ENCODE peak calls at places on chromosomes 6 and 20, in eight cellular contexts. H, B, G, L, F, P, N and E are unnamed samples.

GRCh38 chr20:49627329-49627761 is 59.4 kb upstream of the PTGIS start:
- DNase-seq in H (no peak), G (no peak), B (peak; percentile 73), F (no peak), L (no peak), P (no peak), N (no peak), E (no peak)

GRCh38 chr6:167005350-167006159 is 6.4 kb downstream of the CEP43 start:
- DNase-seq in N (no peak), L (peak; percentile 84), G (peak; percentile 10), B (no peak), F (peak; percentile 81), P (no peak), H (no peak), E (no peak)

GRCh38 chr20:44962483-44962882 is 2.3 kb upstream of the TOMM34 start:
- DNase-seq in N (no peak), L (no peak), G (no peak), B (no peak), H (no peak), F (no peak), P (no peak), E (no peak)

GRCh38 chr20:52129611-52130010 is 62.0 kb downstream of the ZFP64 start:
- DNase-seq in B (no peak), H (no peak), F (no peak), L (no peak), P (no peak), N (no peak), G (peak; percentile 20), E (no peak)

GRCh38 chr6:2760882-2761842 is 4.0 kb upstream of the WRNIP1 start:
- DNase-seq in G (no peak), H (no peak), P (no peak), L (no peak), B (no peak), F (no peak), N (no peak), E (peak; percentile 49)

GRCh38 chr6:89630488-89630887 is 8.1 kb downstream of the LYRM2 start:
- DNase-seq in P (no peak), G (no peak), N (no peak), B (no peak), F (peak; percentile 87), L (no peak), H (no peak), E (no peak)

GRCh38 chr6:16179970-16180431 is 51.1 kb downstream of the MYLIP start:
- DNase-seq in H (no peak), N (no peak), F (no peak), L (no peak), G (no peak), B (no peak), P (peak; percentile 45), E (no peak)

GRCh38 chr6:26420607-26421235 is 18.6 kb downstream of the BTN3A1 start:
- DNase-seq in F (no peak), N (peak; percentile 33), B (no peak), P (peak; percentile 30), G (peak; percentile 48), L (peak; percentile 51), H (peak; percentile 9), E (peak; percentile 39)

GRCh38 chr6:43910638-43911353 is 140.8 kb downstream of the VEGFA start:
- DNase-seq in F (no peak), P (no peak), G (no peak), H (no peak), L (no peak), N (no peak), B (peak; percentile 14), E (no peak)

GRCh38 chr6:658244-658643 is 1.3 kb upstream of the HUS1B start:
- DNase-seq in L (no peak), G (peak; percentile 94), N (peak; percentile 94), B (no peak), H (no peak), F (no peak), P (no peak), E (no peak)

GRCh38 chr6:123829302-123829953 is 25.8 kb downstream of the NKAIN2 start:
- DNase-seq in B (no peak), G (peak; percentile 76), H (no peak), F (no peak), L (no peak), P (no peak), N (peak; percentile 62), E (no peak)

GRCh38 chr20:31594558-31595379 is 10.3 kb upstream of the ID1 start:
- DNase-seq in N (no peak), P (no peak), H (no peak), F (peak; percentile 82), L (no peak), G (no peak), B (peak; percentile 55), E (peak; percentile 89)

GRCh38 chr6:149031545-149032317 is 284.9 kb downstream of the UST start:
- DNase-seq in P (peak; percentile 18), H (no peak), B (no peak), L (no peak), F (peak; percentile 28), G (peak; percentile 96), N (peak; percentile 94), E (no peak)

GRCh38 chr6:109944448-109944847 is 33.7 kb upstream of the GPR6 start:
- DNase-seq in N (no peak), L (no peak), G (no peak), B (no peak), F (no peak), P (no peak), H (no peak), E (peak; percentile 69)

GRCh38 chr6:130676077-130676772 is 151.0 kb upstream of the SMLR1 start:
- DNase-seq in G (no peak), B (no peak), H (no peak), P (no peak), N (no peak), F (no peak), L (no peak), E (peak; percentile 28)

GRCh38 chr20:52569201-52569600 is 377.6 kb upstream of the ZFP64 start:
- DNase-seq in F (no peak), H (no peak), G (peak; percentile 39), L (no peak), N (peak; percentile 10), B (no peak), P (no peak), E (no peak)

GRCh38 chr20:45337367-45338120 is 10.7 kb downstream of the SDC4 start:
- DNase-seq in N (peak; percentile 96), G (peak; percentile 98), L (no peak), P (no peak), H (no peak), F (peak; percentile 75), B (peak; percentile 71), E (no peak)

GRCh38 chr6:4124361-4124760 is 11.0 kb downstream of the ECI2 start:
- DNase-seq in L (no peak), N (no peak), P (no peak), B (no peak), H (no peak), F (no peak), G (no peak), E (no peak)

GRCh38 chr6:4128072-4128471 is 7.3 kb downstream of the ECI2 start:
- DNase-seq in P (no peak), F (no peak), G (peak; percentile 62), L (no peak), B (no peak), N (peak; percentile 50), H (no peak), E (no peak)

GRCh38 chr6:4128748-4129147 is 6.6 kb downstream of the ECI2 start:
- DNase-seq in F (no peak), H (no peak), B (no peak), G (peak; percentile 82), N (peak; percentile 77), L (no peak), P (no peak), E (no peak)

GRCh38 chr6:4125500-4125899 is 9.9 kb downstream of the ECI2 start:
- DNase-seq in B (no peak), G (peak; percentile 52), P (no peak), F (no peak), L (no peak), N (peak; percentile 37), H (no peak), E (no peak)

GRCh38 chr6:4125933-4126864 is 9.2 kb downstream of the ECI2 start:
- DNase-seq in P (no peak), G (peak; percentile 93), F (no peak), H (no peak), N (peak; percentile 90), L (no peak), B (no peak), E (no peak)
- H3K36me3 ChIP-seq in P (peaks cover 62% of the 10 kb centered on the region), G (peaks cover 7% of the 10 kb centered on the region), F (peaks cover 100% of the 10 kb centered on the region), H (no peaks in the 10 kb centered on the region), N (peaks cover 29% of the 10 kb centered on the region), L (no peaks in the 10 kb centered on the region), B (peaks cover 95% of the 10 kb centered on the region), E (peaks cover 9% of the 10 kb centered on the region)

DNA sequence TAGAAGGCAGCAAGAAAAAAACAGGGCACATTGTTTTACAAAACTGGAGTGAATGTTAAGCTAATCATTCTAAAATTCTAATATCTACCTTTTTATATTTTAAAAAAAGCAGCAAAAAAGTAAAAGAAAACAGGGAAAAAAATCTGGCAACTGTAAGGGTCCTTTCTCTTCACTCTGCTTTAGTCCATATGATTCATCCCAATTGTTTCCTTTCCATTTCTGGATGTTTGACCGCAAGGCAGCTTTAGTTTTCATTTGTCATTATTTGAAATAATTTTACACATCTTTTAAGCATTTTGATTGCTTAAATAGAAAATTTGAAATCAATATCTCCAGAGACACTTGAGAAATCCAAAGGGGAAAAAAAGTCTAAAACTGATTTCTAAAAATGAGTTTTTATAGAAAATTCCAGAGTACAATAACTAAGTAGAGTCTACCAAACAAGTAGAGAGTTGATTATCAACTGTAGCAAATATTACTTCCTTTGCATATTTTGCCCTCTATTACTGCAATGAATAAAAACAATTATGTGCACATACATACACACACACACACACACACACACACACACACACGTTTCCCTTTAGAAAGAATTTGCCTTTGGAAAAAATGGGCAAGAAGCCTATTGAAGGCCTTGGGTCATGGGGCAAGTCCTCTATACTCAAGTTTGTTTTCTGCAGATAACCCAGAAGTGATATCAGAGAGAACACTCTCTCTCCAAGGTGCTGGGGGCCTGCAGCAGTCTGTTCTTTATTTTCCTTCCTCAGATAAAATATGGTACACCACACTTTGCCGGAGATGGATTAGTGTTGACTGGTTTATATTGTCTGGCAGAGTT is 259.7 kb downstream of the HACE1 start:
- DNase-seq in N (peak; percentile 18), G (peak; percentile 35), F (no peak), H (no peak), P (no peak), L (peak; percentile 58), B (no peak), E (no peak)
- H3K4me3 ChIP-seq in N (no peak overlapping the region), G (no peak overlapping the region), F (no peak overlapping the region), H (no peak overlapping the region), P (no peak overlapping the region), L (no peak overlapping the region), B (no peak overlapping the region), E (no peak overlapping the region)

GRCh38 chr6:157364705-157365104 is 16.3 kb upstream of the ZDHHC14 start:
- DNase-seq in N (no peak), L (no peak), P (no peak), B (no peak), H (no peak), G (no peak), F (no peak), E (no peak)
- H3K36me3 ChIP-seq in N (no peaks in the 10 kb centered on the region), L (no peaks in the 10 kb centered on the region), P (no peaks in the 10 kb centered on the region), B (no peaks in the 10 kb centered on the region), H (no peaks in the 10 kb centered on the region), G (no peaks in the 10 kb centered on the region), F (no peaks in the 10 kb centered on the region), E (no peaks in the 10 kb centered on the region)

DNA sequence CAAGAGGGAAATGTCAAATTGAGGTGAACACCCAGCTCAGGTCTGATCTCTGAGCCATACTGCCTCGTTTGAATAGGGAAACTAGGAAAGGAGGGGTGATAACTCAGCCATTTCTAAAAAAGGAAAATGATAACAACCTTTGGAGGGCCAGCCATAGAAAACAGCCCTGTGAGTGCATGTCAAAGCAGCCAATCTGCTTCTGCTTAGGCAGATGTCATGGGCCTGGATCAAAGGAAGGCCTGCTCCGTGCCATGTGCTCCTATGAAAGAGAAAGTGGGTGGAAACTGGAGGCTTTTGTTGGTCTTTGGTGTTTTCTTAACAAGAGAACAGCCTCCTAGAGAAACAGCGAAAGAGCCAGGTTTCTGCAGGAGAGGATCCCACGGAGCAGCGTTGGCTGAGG is 428.0 kb downstream of the DHX35 start:
- DNase-seq in F (no peak), H (no peak), G (no peak), N (no peak), L (no peak), P (no peak), B (no peak), E (no peak)
- H3K4me3 ChIP-seq in F (no peak overlapping the region), H (no peak overlapping the region), G (no peak overlapping the region), N (no peak overlapping the region), L (no peak overlapping the region), P (no peak overlapping the region), B (no peak overlapping the region), E (no peak overlapping the region)